ENCODE peak calls at places on chromosomes 12 and 14, in ten cellular contexts. One of them, this sample, is unnamed.

GRCh38 chr14:38404616-38405015 is 148.7 kb upstream of the CLEC14A start:
- DNase-seq in A549: no peak
- DNase-seq in tibial artery: no peak
- DNase-seq in aorta: no peak
- DNase-seq in vagina: no peak
- DNase-seq in upper lobe of left lung: no peak
- DNase-seq in SK-N-SH: no peak
- DNase-seq in cardiac muscle cell: no peak
- DNase-seq in transverse colon: no peak
- DNase-seq in OCI-LY7: no peak
- DNase-seq in this sample: no peak

GRCh38 chr14:67622675-67623074 is 3.0 kb downstream of the ARG2 start:
- DNase-seq in tibial artery: peak
- DNase-seq in transverse colon: no peak
- DNase-seq in A549: no peak
- DNase-seq in OCI-LY7: peak
- DNase-seq in cardiac muscle cell: peak
- DNase-seq in aorta: no peak
- DNase-seq in vagina: no peak
- DNase-seq in SK-N-SH: no peak
- DNase-seq in upper lobe of left lung: peak
- DNase-seq in this sample: peak

GRCh38 chr12:26810330-26810729 is 22.7 kb downstream of the ITPR2 start:
- DNase-seq in A549: no peak
- DNase-seq in tibial artery: peak
- DNase-seq in vagina: no peak
- DNase-seq in SK-N-SH: no peak
- DNase-seq in OCI-LY7: no peak
- DNase-seq in upper lobe of left lung: peak
- DNase-seq in cardiac muscle cell: peak
- DNase-seq in aorta: peak
- DNase-seq in transverse colon: no peak
- DNase-seq in this sample: peak

GRCh38 chr12:41190360-41190759 is 2.2 kb downstream of the PDZRN4 start:
- DNase-seq in vagina: no peak
- DNase-seq in SK-N-SH: peak
- DNase-seq in A549: peak
- DNase-seq in OCI-LY7: no peak
- DNase-seq in upper lobe of left lung: no peak
- DNase-seq in transverse colon: no peak
- DNase-seq in aorta: no peak
- DNase-seq in tibial artery: no peak
- DNase-seq in cardiac muscle cell: peak
- DNase-seq in this sample: no peak

GRCh38 chr14:99479903-99480855 is 480 bp downstream of the SETD3 start:
- DNase-seq in vagina: no peak
- DNase-seq in transverse colon: peak
- DNase-seq in tibial artery: peak
- DNase-seq in cardiac muscle cell: peak
- DNase-seq in SK-N-SH: peak
- DNase-seq in A549: peak
- DNase-seq in OCI-LY7: peak
- DNase-seq in aorta: peak
- DNase-seq in upper lobe of left lung: peak
- DNase-seq in this sample: peak

GRCh38 chr12:10615532-10615931 is 2.1 kb upstream of the MAGOHB start:
- DNase-seq in transverse colon: no peak
- DNase-seq in tibial artery: no peak
- DNase-seq in SK-N-SH: no peak
- DNase-seq in aorta: no peak
- DNase-seq in cardiac muscle cell: no peak
- DNase-seq in upper lobe of left lung: no peak
- DNase-seq in vagina: no peak
- DNase-seq in A549: no peak
- DNase-seq in OCI-LY7: no peak
- DNase-seq in this sample: no peak

GRCh38 chr12:123958876-123959275 is 13.8 kb downstream of the CCDC92 start:
- DNase-seq in cardiac muscle cell: no peak
- DNase-seq in SK-N-SH: no peak
- DNase-seq in upper lobe of left lung: no peak
- DNase-seq in vagina: no peak
- DNase-seq in aorta: no peak
- DNase-seq in transverse colon: no peak
- DNase-seq in tibial artery: no peak
- DNase-seq in A549: no peak
- DNase-seq in OCI-LY7: no peak
- DNase-seq in this sample: no peak

GRCh38 chr12:16531623-16532022 is 74.3 kb downstream of the LMO3 start:
- DNase-seq in tibial artery: no peak
- DNase-seq in cardiac muscle cell: peak
- DNase-seq in SK-N-SH: peak
- DNase-seq in upper lobe of left lung: no peak
- DNase-seq in OCI-LY7: no peak
- DNase-seq in transverse colon: peak
- DNase-seq in vagina: no peak
- DNase-seq in A549: no peak
- DNase-seq in aorta: no peak
- DNase-seq in this sample: no peak

GRCh38 chr12:72472350-72472749 is 200.2 kb downstream of the TRHDE start:
- DNase-seq in vagina: no peak
- DNase-seq in upper lobe of left lung: no peak
- DNase-seq in tibial artery: no peak
- DNase-seq in cardiac muscle cell: no peak
- DNase-seq in SK-N-SH: no peak
- DNase-seq in OCI-LY7: peak
- DNase-seq in transverse colon: no peak
- DNase-seq in aorta: no peak
- DNase-seq in A549: no peak
- DNase-seq in this sample: no peak

DNA sequence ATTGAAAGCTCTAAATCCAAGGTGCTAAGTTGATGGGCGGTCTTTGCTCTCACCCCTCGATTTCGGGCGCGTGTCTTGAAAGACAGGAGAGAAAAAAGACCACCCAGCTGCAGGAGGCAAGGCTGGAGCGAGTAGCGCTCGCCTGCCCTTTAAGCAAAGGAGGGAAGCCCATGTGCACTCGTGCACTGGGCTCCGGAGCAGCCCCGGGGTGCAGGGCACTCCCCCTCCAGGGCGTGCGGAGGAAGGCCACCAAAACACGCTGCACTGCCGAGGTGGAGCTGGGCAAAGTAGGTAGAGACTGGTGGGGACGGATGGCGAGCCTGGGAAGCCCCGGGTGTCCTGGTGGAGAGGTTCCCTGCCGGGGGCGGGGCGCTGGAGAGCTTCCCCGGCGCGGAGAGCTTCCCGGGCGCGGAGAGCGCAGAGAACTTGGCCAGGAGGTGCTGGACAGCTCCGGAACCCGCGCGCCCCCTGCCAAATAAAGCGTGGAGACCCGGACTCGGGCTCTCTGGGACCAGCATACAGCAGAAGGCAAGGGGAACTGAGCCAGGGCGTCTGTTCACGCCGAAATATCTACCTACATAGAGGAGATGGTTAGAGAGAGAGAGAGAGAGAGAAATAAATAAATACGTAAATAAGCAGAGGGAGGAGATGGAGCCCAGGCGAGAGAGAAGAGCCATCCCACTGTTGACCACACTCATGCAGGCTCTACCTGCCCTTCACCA is 600 bp upstream of the NELL2 start:
- DNase-seq in upper lobe of left lung: peak
- DNase-seq in tibial artery: no peak
- DNase-seq in SK-N-SH: peak
- DNase-seq in transverse colon: no peak
- DNase-seq in OCI-LY7: peak
- DNase-seq in A549: peak
- DNase-seq in vagina: no peak
- DNase-seq in cardiac muscle cell: peak
- DNase-seq in aorta: peak
- DNase-seq in this sample: no peak
- H3K27ac ChIP-seq in upper lobe of left lung: no peak
- H3K27ac ChIP-seq in tibial artery: no peak
- H3K27ac ChIP-seq in SK-N-SH: no peak
- H3K27ac ChIP-seq in transverse colon: no peak
- H3K27ac ChIP-seq in OCI-LY7: no peak
- H3K27ac ChIP-seq in A549: no peak
- H3K27ac ChIP-seq in vagina: no peak
- H3K27ac ChIP-seq in cardiac muscle cell: no peak
- H3K27ac ChIP-seq in aorta: no peak
- H3K27ac ChIP-seq in this sample: no peak

GRCh38 chr14:104181761-104182530 is 43.6 kb downstream of the KIF26A start:
- DNase-seq in cardiac muscle cell: no peak
- DNase-seq in vagina: no peak
- DNase-seq in upper lobe of left lung: no peak
- DNase-seq in tibial artery: no peak
- DNase-seq in OCI-LY7: no peak
- DNase-seq in A549: no peak
- DNase-seq in aorta: no peak
- DNase-seq in transverse colon: no peak
- DNase-seq in SK-N-SH: no peak
- DNase-seq in this sample: no peak

GRCh38 chr14:104179564-104180129 is 41.3 kb downstream of the KIF26A start:
- DNase-seq in SK-N-SH: no peak
- DNase-seq in aorta: no peak
- DNase-seq in vagina: no peak
- DNase-seq in cardiac muscle cell: no peak
- DNase-seq in tibial artery: no peak
- DNase-seq in upper lobe of left lung: no peak
- DNase-seq in A549: no peak
- DNase-seq in OCI-LY7: no peak
- DNase-seq in transverse colon: no peak
- DNase-seq in this sample: no peak

GRCh38 chr14:104182857-104183425 is 44.6 kb downstream of the KIF26A start:
- DNase-seq in tibial artery: no peak
- DNase-seq in SK-N-SH: no peak
- DNase-seq in upper lobe of left lung: no peak
- DNase-seq in aorta: no peak
- DNase-seq in A549: no peak
- DNase-seq in transverse colon: no peak
- DNase-seq in vagina: no peak
- DNase-seq in cardiac muscle cell: no peak
- DNase-seq in OCI-LY7: no peak
- DNase-seq in this sample: no peak

GRCh38 chr14:104179126-104179525 is 40.7 kb downstream of the KIF26A start:
- DNase-seq in transverse colon: no peak
- DNase-seq in SK-N-SH: no peak
- DNase-seq in tibial artery: no peak
- DNase-seq in upper lobe of left lung: no peak
- DNase-seq in OCI-LY7: no peak
- DNase-seq in A549: no peak
- DNase-seq in cardiac muscle cell: no peak
- DNase-seq in aorta: no peak
- DNase-seq in vagina: no peak
- DNase-seq in this sample: no peak

GRCh38 chr14:104180561-104181165 is 42.3 kb downstream of the KIF26A start:
- DNase-seq in tibial artery: no peak
- DNase-seq in SK-N-SH: no peak
- DNase-seq in transverse colon: no peak
- DNase-seq in upper lobe of left lung: no peak
- DNase-seq in A549: no peak
- DNase-seq in cardiac muscle cell: no peak
- DNase-seq in vagina: no peak
- DNase-seq in aorta: no peak
- DNase-seq in OCI-LY7: no peak
- DNase-seq in this sample: no peak
- H3K27ac ChIP-seq in tibial artery: no peak
- H3K27ac ChIP-seq in SK-N-SH: no peak
- H3K27ac ChIP-seq in transverse colon: no peak
- H3K27ac ChIP-seq in upper lobe of left lung: no peak
- H3K27ac ChIP-seq in A549: no peak
- H3K27ac ChIP-seq in cardiac muscle cell: no peak
- H3K27ac ChIP-seq in vagina: no peak
- H3K27ac ChIP-seq in aorta: no peak
- H3K27ac ChIP-seq in OCI-LY7: no peak
- H3K27ac ChIP-seq in this sample: no peak

GRCh38 chr14:74591394-74591793 is 20.6 kb downstream of the LTBP2 start:
- DNase-seq in SK-N-SH: no peak
- DNase-seq in transverse colon: no peak
- DNase-seq in tibial artery: no peak
- DNase-seq in cardiac muscle cell: no peak
- DNase-seq in A549: no peak
- DNase-seq in vagina: no peak
- DNase-seq in aorta: no peak
- DNase-seq in upper lobe of left lung: no peak
- DNase-seq in OCI-LY7: no peak
- DNase-seq in this sample: no peak

GRCh38 chr14:74593241-74593985 is 18.6 kb downstream of the LTBP2 start:
- DNase-seq in OCI-LY7: no peak
- DNase-seq in tibial artery: no peak
- DNase-seq in SK-N-SH: no peak
- DNase-seq in vagina: no peak
- DNase-seq in upper lobe of left lung: no peak
- DNase-seq in aorta: no peak
- DNase-seq in A549: no peak
- DNase-seq in transverse colon: no peak
- DNase-seq in cardiac muscle cell: no peak
- DNase-seq in this sample: no peak

GRCh38 chr14:74594021-74594420 is 18.0 kb downstream of the LTBP2 start:
- DNase-seq in aorta: no peak
- DNase-seq in cardiac muscle cell: no peak
- DNase-seq in A549: no peak
- DNase-seq in vagina: no peak
- DNase-seq in SK-N-SH: no peak
- DNase-seq in upper lobe of left lung: no peak
- DNase-seq in OCI-LY7: no peak
- DNase-seq in tibial artery: no peak
- DNase-seq in transverse colon: no peak
- DNase-seq in this sample: no peak

GRCh38 chr14:74591899-74592298 is 20.1 kb downstream of the LTBP2 start:
- DNase-seq in upper lobe of left lung: no peak
- DNase-seq in vagina: no peak
- DNase-seq in SK-N-SH: no peak
- DNase-seq in OCI-LY7: no peak
- DNase-seq in cardiac muscle cell: peak
- DNase-seq in transverse colon: no peak
- DNase-seq in tibial artery: no peak
- DNase-seq in aorta: no peak
- DNase-seq in A549: no peak
- DNase-seq in this sample: no peak

GRCh38 chr14:74592476-74593191 is 19.4 kb downstream of the LTBP2 start:
- DNase-seq in aorta: no peak
- DNase-seq in upper lobe of left lung: no peak
- DNase-seq in cardiac muscle cell: no peak
- DNase-seq in A549: no peak
- DNase-seq in SK-N-SH: no peak
- DNase-seq in vagina: no peak
- DNase-seq in tibial artery: no peak
- DNase-seq in OCI-LY7: no peak
- DNase-seq in transverse colon: no peak
- DNase-seq in this sample: no peak
- H3K27ac ChIP-seq in aorta: peak
- H3K27ac ChIP-seq in upper lobe of left lung: peak
- H3K27ac ChIP-seq in cardiac muscle cell: peak
- H3K27ac ChIP-seq in A549: no peak
- H3K27ac ChIP-seq in SK-N-SH: peak
- H3K27ac ChIP-seq in vagina: peak
- H3K27ac ChIP-seq in tibial artery: peak
- H3K27ac ChIP-seq in OCI-LY7: no peak
- H3K27ac ChIP-seq in transverse colon: peak
- H3K27ac ChIP-seq in this sample: peak

GRCh38 chr14:103656758-103657133 is 27.7 kb downstream of the KLC1 start:
- DNase-seq in tibial artery: no peak
- DNase-seq in transverse colon: no peak
- DNase-seq in cardiac muscle cell: no peak
- DNase-seq in upper lobe of left lung: no peak
- DNase-seq in vagina: no peak
- DNase-seq in SK-N-SH: no peak
- DNase-seq in aorta: peak
- DNase-seq in A549: no peak
- DNase-seq in OCI-LY7: no peak
- DNase-seq in this sample: no peak
- H3K27ac ChIP-seq in tibial artery: no peak
- H3K27ac ChIP-seq in transverse colon: no peak
- H3K27ac ChIP-seq in cardiac muscle cell: no peak
- H3K27ac ChIP-seq in upper lobe of left lung: no peak
- H3K27ac ChIP-seq in vagina: no peak
- H3K27ac ChIP-seq in SK-N-SH: no peak
- H3K27ac ChIP-seq in aorta: peak
- H3K27ac ChIP-seq in A549: no peak
- H3K27ac ChIP-seq in OCI-LY7: no peak
- H3K27ac ChIP-seq in this sample: peak

This sample was measured in uterus.